ENCODE peak calls at places on chromosome 1, in four cellular contexts. O, C, B and G are unnamed samples.

GRCh38 chr1:53431244-53431643 is 28.0 kb upstream of the DMRTB1 start:
- DNase-seq in B (no peak), O (no peak), C (no peak), G (no peak)

GRCh38 chr1:117600325-117600916 is 5.4 kb upstream of the TENT5C start:
- DNase-seq in C (no peak), O (no peak), B (no peak), G (no peak)

GRCh38 chr1:6880951-6881690 is 95.9 kb downstream of the CAMTA1 start:
- DNase-seq in C (peak), O (no peak), B (no peak), G (no peak)

GRCh38 chr1:36326499-36326898 is 3.1 kb upstream of the EVA1B start:
- DNase-seq in C (no peak), B (no peak), O (no peak), G (no peak)

GRCh38 chr1:34796990-34797389 is 4.2 kb downstream of the GJA4 start:
- DNase-seq in B (no peak), C (no peak), O (no peak), G (no peak)

GRCh38 chr1:203364013-203364730 is 13.2 kb upstream of the FMOD start:
- DNase-seq in O (no peak), C (peak), B (no peak), G (no peak)

GRCh38 chr1:227897704-227898438 is 49.9 kb downstream of the WNT9A start:
- DNase-seq in O (peak), C (no peak), B (no peak), G (no peak)

GRCh38 chr1:6962390-6962955 is 177.2 kb downstream of the CAMTA1 start:
- DNase-seq in C (peak), O (peak), B (peak), G (peak)

GRCh38 chr1:94228640-94229375 is 8.6 kb downstream of the ARHGAP29 start:
- DNase-seq in C (peak), B (no peak), O (no peak), G (no peak)

GRCh38 chr1:17661546-17662157 is 93.5 kb upstream of the ACTL8 start:
- DNase-seq in C (peak), O (peak), B (peak), G (peak)

GRCh38 chr1:114192328-114192727 is 38.7 kb upstream of the SYT6 start:
- DNase-seq in O (no peak), B (no peak), C (no peak), G (no peak)

GRCh38 chr1:95086949-95087533 is 14.3 kb upstream of the ALG14 start:
- DNase-seq in O (no peak), C (peak), B (no peak), G (no peak)

GRCh38 chr1:107899655-107900054 is 65.3 kb downstream of the VAV3 start:
- DNase-seq in O (no peak), C (no peak), B (no peak), G (no peak)

GRCh38 chr1:227788279-227789041 is 27.0 kb upstream of the PRSS38 start:
- DNase-seq in C (no peak), O (peak), B (no peak), G (peak)

GRCh38 chr1:75431843-75432242 is 179.1 kb downstream of the SLC44A5 start:
- DNase-seq in B (no peak), C (no peak), O (no peak), G (no peak)

GRCh38 chr1:177631770-177632169 is 338.1 kb downstream of the SEC16B start:
- DNase-seq in B (no peak), O (no peak), C (no peak), G (no peak)
- TF ChIP-seq CTCF in B (no peak), O (no peak), C (no peak), G (no peak)

GRCh38 chr1:46340404-46341221 is at the start of gene NSUN4:
- DNase-seq in O (peak), B (peak), C (peak), G (peak)
- TF ChIP-seq CTCF in O (peak), B (peak), C (peak), G (peak)

GRCh38 chr1:29789221-29789909 is 553.0 kb downstream of the PTPRU start:
- DNase-seq in C (no peak), O (no peak), B (no peak), G (no peak)
- TF ChIP-seq CTCF in C (peak), O (no peak), B (no peak), G (no peak)

DNA sequence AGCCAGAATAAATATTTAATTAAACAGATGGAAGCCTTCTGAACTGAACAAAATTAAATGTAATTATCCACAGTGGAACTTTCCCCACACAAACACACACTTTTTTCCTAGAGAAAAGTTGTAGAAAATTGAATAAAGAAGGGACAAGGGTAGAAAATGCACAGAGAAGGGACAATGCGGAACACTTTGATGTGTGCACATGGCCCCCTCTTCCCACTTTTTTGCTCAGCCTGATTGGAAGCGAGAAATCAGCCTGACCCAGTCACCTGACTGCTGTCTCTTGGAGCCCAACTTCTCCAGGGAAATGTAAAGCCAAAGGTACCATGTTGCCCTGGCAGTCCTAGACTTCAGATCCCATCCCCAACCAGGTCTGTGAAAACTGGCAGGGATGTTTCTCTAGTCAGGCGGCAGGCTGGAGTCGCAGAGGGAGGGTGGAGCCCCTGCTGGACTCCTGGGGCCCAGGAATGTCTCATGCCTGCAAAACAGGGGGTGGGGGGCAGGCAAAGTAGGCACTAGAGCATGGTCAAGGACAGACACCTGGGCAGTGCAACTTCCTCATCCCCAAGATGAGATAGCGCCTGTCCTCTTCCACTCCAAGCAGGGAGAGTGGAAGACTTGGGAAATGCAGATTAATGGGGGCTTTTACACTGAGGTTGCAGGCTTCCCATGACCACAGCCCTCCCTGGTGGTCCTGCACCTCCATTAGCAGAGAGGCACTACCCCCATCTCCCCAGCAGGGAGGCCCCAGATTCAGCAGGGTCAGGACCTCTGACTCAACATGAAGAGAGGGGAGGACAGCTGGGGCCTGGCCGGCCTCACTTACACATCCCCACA is 2.8 kb downstream of the CERS2 start:
- DNase-seq in B (no peak), C (no peak), O (no peak), G (no peak)
- TF ChIP-seq CTCF in B (peak), C (peak), O (no peak), G (no peak)

GRCh38 chr1:180365039-180365438 is 135.0 kb downstream of the LHX4 start:
- DNase-seq in B (no peak), O (no peak), C (peak), G (no peak)
- TF ChIP-seq CTCF in B (no peak), O (no peak), C (no peak), G (peak)